ENCODE peak calls at places on chromosome 14, in ten cellular contexts. One of them, this sample, is unnamed.

GRCh38 chr14:105375635-105376057 is 22.7 kb upstream of the TEX22 start:
- DNase-seq in mesendoderm: no peak
- DNase-seq in HTR-8/SVneo: no peak
- DNase-seq in GM23338: no peak
- DNase-seq in GM10248: no peak
- DNase-seq in foreskin keratinocyte: no peak
- DNase-seq in NCI-H2081: no peak
- DNase-seq in psoas muscle: no peak
- DNase-seq in fibroblast of lung: no peak
- DNase-seq in fibroblast of villous mesenchyme: no peak
- DNase-seq in this sample: peak; percentile 81

GRCh38 chr14:65927871-65928270 is 515.3 kb downstream of the FUT8 start:
- DNase-seq in psoas muscle: no peak
- DNase-seq in mesendoderm: peak; percentile 85
- DNase-seq in GM23338: peak; percentile 54
- DNase-seq in fibroblast of lung: no peak
- DNase-seq in fibroblast of villous mesenchyme: no peak
- DNase-seq in NCI-H2081: no peak
- DNase-seq in HTR-8/SVneo: no peak
- DNase-seq in foreskin keratinocyte: no peak
- DNase-seq in GM10248: no peak
- DNase-seq in this sample: no peak

GRCh38 chr14:95288672-95289322 is 30.9 kb downstream of the CLMN start:
- DNase-seq in fibroblast of lung: no peak
- DNase-seq in foreskin keratinocyte: no peak
- DNase-seq in psoas muscle: no peak
- DNase-seq in fibroblast of villous mesenchyme: no peak
- DNase-seq in GM10248: no peak
- DNase-seq in NCI-H2081: no peak
- DNase-seq in mesendoderm: no peak
- DNase-seq in GM23338: no peak
- DNase-seq in HTR-8/SVneo: no peak
- DNase-seq in this sample: no peak

GRCh38 chr14:78959674-78960264 is 789.6 kb downstream of the NRXN3 start:
- DNase-seq in GM10248: peak; percentile 53
- DNase-seq in NCI-H2081: peak; percentile 68
- DNase-seq in mesendoderm: peak; percentile 71
- DNase-seq in psoas muscle: peak; percentile 55
- DNase-seq in foreskin keratinocyte: peak; percentile 25
- DNase-seq in HTR-8/SVneo: peak; percentile 59
- DNase-seq in fibroblast of lung: peak; percentile 76
- DNase-seq in GM23338: peak; percentile 73
- DNase-seq in fibroblast of villous mesenchyme: peak; percentile 72
- DNase-seq in this sample: peak; percentile 59

GRCh38 chr14:24215495-24216344 is at the start of gene MDP1:
- DNase-seq in GM23338: peak; percentile 94
- DNase-seq in HTR-8/SVneo: peak; percentile 77
- DNase-seq in foreskin keratinocyte: no peak
- DNase-seq in GM10248: peak; percentile 91
- DNase-seq in fibroblast of lung: peak; percentile 87
- DNase-seq in psoas muscle: peak; percentile 85
- DNase-seq in fibroblast of villous mesenchyme: peak; percentile 87
- DNase-seq in mesendoderm: peak; percentile 93
- DNase-seq in NCI-H2081: peak; percentile 76
- DNase-seq in this sample: peak; percentile 96

GRCh38 chr14:61438036-61438435 is 116.7 kb downstream of the PRKCH start:
- DNase-seq in fibroblast of villous mesenchyme: no peak
- DNase-seq in foreskin keratinocyte: no peak
- DNase-seq in GM23338: no peak
- DNase-seq in GM10248: no peak
- DNase-seq in HTR-8/SVneo: no peak
- DNase-seq in psoas muscle: no peak
- DNase-seq in fibroblast of lung: no peak
- DNase-seq in mesendoderm: peak; percentile 25
- DNase-seq in NCI-H2081: no peak
- DNase-seq in this sample: no peak

GRCh38 chr14:52080171-52080800 is 11.4 kb upstream of the NID2 start:
- DNase-seq in NCI-H2081: no peak
- DNase-seq in fibroblast of villous mesenchyme: peak; percentile 88
- DNase-seq in HTR-8/SVneo: no peak
- DNase-seq in mesendoderm: no peak
- DNase-seq in psoas muscle: no peak
- DNase-seq in foreskin keratinocyte: peak; percentile 69
- DNase-seq in fibroblast of lung: peak; percentile 79
- DNase-seq in GM23338: no peak
- DNase-seq in GM10248: no peak
- DNase-seq in this sample: no peak

GRCh38 chr14:50318031-50318626 is 6.0 kb downstream of the DMAC2L start:
- DNase-seq in GM23338: peak; percentile 74
- DNase-seq in mesendoderm: no peak
- DNase-seq in HTR-8/SVneo: peak; percentile 20
- DNase-seq in foreskin keratinocyte: no peak
- DNase-seq in fibroblast of lung: peak; percentile 78
- DNase-seq in fibroblast of villous mesenchyme: peak; percentile 68
- DNase-seq in NCI-H2081: peak; percentile 32
- DNase-seq in GM10248: no peak
- DNase-seq in psoas muscle: no peak
- DNase-seq in this sample: peak; percentile 28

GRCh38 chr14:104978774-104979691 is 859 bp upstream of the AHNAK2 start:
- DNase-seq in fibroblast of villous mesenchyme: no peak
- DNase-seq in GM10248: no peak
- DNase-seq in GM23338: no peak
- DNase-seq in HTR-8/SVneo: no peak
- DNase-seq in foreskin keratinocyte: no peak
- DNase-seq in mesendoderm: no peak
- DNase-seq in psoas muscle: no peak
- DNase-seq in NCI-H2081: no peak
- DNase-seq in fibroblast of lung: no peak
- DNase-seq in this sample: no peak